ENCODE peak calls at places on chromosomes 4 and X, in ten cellular contexts. O is Peyer's patch, C is lung, W is AG04450, H is HCT116, S is upper lobe of right lung, J is cardiac muscle cell, Y is trophoblast cell, N is ovary, V is esophagus muscularis mucosa. M is an unnamed sample. For H3K9me3 and H3K27me3, the result is how much of the 10 kb centered on the place peaks cover.

GRCh38 chr4:16192631-16193483 is 33.4 kb downstream of the TAPT1 start:
- DNase-seq in O (no peak), C (no peak), W (no peak), H (no peak), S (no peak), J (no peak), Y (no peak), N (no peak), V (no peak), M (no peak)

GRCh38 chr4:169818063-169818679 is 60.4 kb upstream of the HPF1 start:
- DNase-seq in O (no peak), C (no peak), W (no peak), H (no peak), S (no peak), J (no peak), Y (no peak), N (no peak), V (no peak), M (no peak)

GRCh38 chrX:20567108-20567507 is 300.4 kb upstream of the RPS6KA3 start:
- DNase-seq in O (no peak), C (no peak), W (no peak), H (no peak), S (no peak), J (no peak), Y (no peak), N (no peak), V (no peak), M (no peak)

GRCh38 chr4:80006935-80007744 is 65.9 kb downstream of the ANTXR2 start:
- DNase-seq in O (no peak), C (no peak), W (peak), H (no peak), S (no peak), J (no peak), Y (no peak), N (no peak), V (no peak), M (no peak)

GRCh38 chr4:130257271-130257670 is 1161.3 kb downstream of the C4orf33 start:
- DNase-seq in O (no peak), C (no peak), W (no peak), H (no peak), S (no peak), J (no peak), Y (peak), N (no peak), V (no peak), M (no peak)

GRCh38 chrX:131081772-131082755 is 23.9 kb downstream of the ARHGAP36 start:
- DNase-seq in O (no peak), C (no peak), W (no peak), H (no peak), S (no peak), J (no peak), Y (no peak), N (no peak), V (no peak), M (no peak)

GRCh38 chr4:182139481-182139880 is 103.7 kb upstream of the TENM3 start:
- DNase-seq in O (no peak), C (no peak), W (no peak), H (no peak), S (no peak), J (no peak), Y (no peak), N (no peak), V (no peak), M (no peak)

GRCh38 chr4:146124023-146124680 is 51.4 kb upstream of the LSM6 start:
- DNase-seq in O (no peak), C (no peak), W (no peak), H (no peak), S (no peak), J (no peak), Y (no peak), N (no peak), V (peak), M (no peak)

GRCh38 chrX:109310031-109310430 is 171.9 kb downstream of the GUCY2F start:
- DNase-seq in O (no peak), C (no peak), W (no peak), H (no peak), S (no peak), J (no peak), Y (no peak), N (no peak), V (no peak), M (no peak)

GRCh38 chr4:33060873-33061542 is 2340.8 kb downstream of the PCDH7 start:
- DNase-seq in O (no peak), C (no peak), W (peak), H (peak), S (no peak), J (peak), Y (peak), N (no peak), V (no peak), M (peak)

GRCh38 chrX:72243472-72243871 is 4.6 kb upstream of the ERCC6L start:
- DNase-seq in O (no peak), C (no peak), W (no peak), H (no peak), S (no peak), J (no peak), Y (no peak), N (no peak), V (no peak), M (no peak)

GRCh38 chr4:164700471-164700870 is 53.5 kb upstream of the SMIM31 start:
- DNase-seq in O (no peak), C (no peak), W (no peak), H (peak), S (no peak), J (peak), Y (peak), N (no peak), V (no peak), M (peak)

GRCh38 chr4:3372933-3373465 is 68.8 kb upstream of the HGFAC start:
- DNase-seq in O (peak), C (peak), W (no peak), H (no peak), S (peak), J (no peak), Y (peak), N (no peak), V (no peak), M (no peak)

GRCh38 chr4:87505862-87506261 is 23.3 kb downstream of the SPARCL1 start:
- DNase-seq in O (no peak), C (no peak), W (no peak), H (no peak), S (no peak), J (no peak), Y (no peak), N (no peak), V (no peak), M (no peak)

GRCh38 chr4:176054942-176055341 is 10.7 kb upstream of the WDR17 start:
- DNase-seq in O (no peak), C (no peak), W (no peak), H (no peak), S (no peak), J (no peak), Y (no peak), N (no peak), V (no peak), M (no peak)

GRCh38 chr4:18938343-18939109 is 917.0 kb upstream of the LCORL start:
- DNase-seq in O (no peak), C (no peak), W (no peak), H (no peak), S (no peak), J (no peak), Y (no peak), N (no peak), V (no peak), M (no peak)

GRCh38 chr4:21474195-21474594 is 474.4 kb downstream of the KCNIP4 start:
- DNase-seq in O (no peak), C (no peak), W (no peak), H (no peak), S (no peak), J (no peak), Y (no peak), N (no peak), V (no peak), M (no peak)

GRCh38 chrX:143853488-143853887 is 30.4 kb upstream of the UBE2NL start:
- DNase-seq in O (no peak), C (no peak), W (no peak), H (no peak), S (no peak), J (no peak), Y (no peak), N (no peak), V (no peak), M (no peak)

GRCh38 chr4:144903953-144904711 is 193.9 kb downstream of the ANAPC10 start:
- DNase-seq in O (no peak), C (no peak), W (no peak), H (peak), S (no peak), J (no peak), Y (peak), N (no peak), V (no peak), M (no peak)

GRCh38 chrX:134423606-134424005 is 36.4 kb upstream of the HPRT1 start:
- DNase-seq in O (no peak), C (no peak), W (no peak), H (no peak), S (no peak), J (peak), Y (peak), N (no peak), V (no peak), M (no peak)

GRCh38 chr4:129148892-129149291 is 52.9 kb downstream of the C4orf33 start:
- DNase-seq in O (no peak), C (no peak), W (no peak), H (no peak), S (no peak), J (no peak), Y (no peak), N (no peak), V (no peak), M (no peak)
- H3K4me3 ChIP-seq in O (no peak), C (no peak), W (no peak), H (no peak), S (no peak), J (no peak), Y (no peak), N (no peak), V (no peak), M (no peak)

GRCh38 chr4:98386-98785 is 25.9 kb upstream of the ZNF718 start:
- DNase-seq in O (no peak), C (no peak), W (no peak), H (no peak), S (no peak), J (no peak), Y (peak), N (no peak), V (no peak), M (no peak)
- H3K9me3 ChIP-seq in O (under half), C (under half), W (half or more), H (under half), S (half or more), J (under half), Y (under half), N (under half), V (under half), M (under half)

DNA sequence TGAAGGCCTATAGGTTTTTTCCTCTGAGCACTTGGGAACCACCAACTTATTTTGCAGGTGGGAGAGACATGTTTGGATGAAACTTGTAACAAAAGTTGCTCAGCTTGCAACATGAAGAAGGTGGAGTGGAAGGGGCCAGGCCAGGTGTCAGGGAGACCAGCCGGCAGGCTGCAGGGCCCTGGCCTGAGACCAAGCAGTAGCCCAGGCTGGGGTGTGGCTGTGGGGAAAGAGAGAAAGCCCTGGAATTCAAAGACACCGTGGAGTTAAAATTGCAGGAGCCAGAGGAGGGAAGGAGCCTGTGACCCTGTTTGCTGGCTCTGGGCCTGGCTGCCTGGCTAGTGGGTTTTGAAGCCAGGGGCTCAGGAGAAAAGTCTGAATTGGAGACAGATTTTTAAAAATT is 43.4 kb downstream of the EFNB1 start:
- DNase-seq in O (no peak), C (no peak), W (no peak), H (no peak), S (no peak), J (no peak), Y (no peak), N (no peak), V (no peak), M (no peak)
- H3K27me3 ChIP-seq in O (under half), C (under half), W (under half), H (under half), S (under half), J (under half), Y (under half), N (under half), V (under half), M (under half)

DNA sequence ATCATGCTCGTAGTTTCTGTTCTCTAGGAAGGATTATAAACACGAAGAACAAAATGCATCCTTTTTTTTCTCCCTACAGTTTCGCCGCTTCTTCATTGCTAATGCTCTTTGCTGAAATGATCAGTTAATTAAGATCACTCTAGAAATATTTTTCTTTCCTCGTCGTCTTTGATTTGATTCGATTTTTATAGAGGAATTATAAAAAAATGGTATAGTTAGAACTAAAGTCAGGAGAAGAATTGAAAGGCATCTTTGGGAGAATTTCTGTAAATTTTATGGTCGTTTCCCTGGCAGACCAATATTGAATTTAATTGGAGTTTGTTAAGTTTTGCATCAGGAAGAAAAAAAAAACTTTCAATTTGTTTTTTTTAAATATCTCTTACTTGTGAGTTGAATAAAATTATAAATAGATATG is 1.1 kb upstream of the NKX3-2 start:
- DNase-seq in O (no peak), C (no peak), W (no peak), H (no peak), S (no peak), J (no peak), Y (no peak), N (no peak), V (no peak), M (no peak)
- H3K4me3 ChIP-seq in O (no peak), C (no peak), W (peak), H (peak), S (peak), J (peak), Y (no peak), N (peak), V (peak), M (peak)

DNA sequence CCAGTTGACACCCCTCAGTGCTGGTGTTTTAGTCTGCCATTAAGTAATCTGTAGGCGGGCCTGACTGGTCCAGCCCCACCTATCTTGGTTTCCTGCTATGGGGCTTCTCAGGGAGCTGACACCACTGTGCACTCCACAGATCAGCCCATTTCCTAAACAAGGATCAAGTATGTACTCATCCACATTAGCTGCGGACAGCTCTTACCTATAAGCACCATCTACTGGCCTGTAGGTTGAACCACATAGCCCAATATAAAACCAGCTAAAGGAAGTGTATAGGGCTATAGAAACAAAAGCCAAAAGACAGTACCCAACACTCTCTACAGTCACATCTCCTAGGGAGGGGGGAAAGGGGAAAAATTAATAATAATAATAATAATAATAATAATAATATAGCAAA is 353.5 kb upstream of the CXorf51B start:
- DNase-seq in O (no peak), C (no peak), W (no peak), H (no peak), S (no peak), J (no peak), Y (no peak), N (no peak), V (no peak), M (no peak)
- H3K9me3 ChIP-seq in O (under half), C (under half), W (under half), H (under half), S (under half), J (under half), Y (under half), N (under half), V (under half), M (under half)

DNA sequence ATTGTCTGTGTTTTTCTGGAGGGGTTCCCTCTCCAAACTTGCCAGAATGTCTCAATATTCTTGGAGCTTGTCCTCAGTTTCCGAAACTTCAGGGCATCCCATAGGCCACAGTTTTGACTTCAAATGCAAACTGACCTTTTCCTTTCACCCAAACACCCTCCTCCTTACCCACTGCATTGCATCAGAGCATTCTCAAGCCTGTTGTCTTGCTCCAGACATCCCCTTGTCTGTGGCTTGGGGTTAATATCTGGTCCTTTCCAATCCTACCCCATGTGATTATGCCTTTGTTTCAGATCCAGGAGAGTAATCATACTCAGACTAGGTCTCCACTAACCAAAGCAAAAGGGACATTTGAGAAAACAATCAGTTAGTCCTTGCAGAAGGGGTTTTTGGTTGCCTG is 130.4 kb downstream of the CHRDL1 start:
- DNase-seq in O (no peak), C (no peak), W (no peak), H (no peak), S (no peak), J (no peak), Y (no peak), N (no peak), V (no peak), M (no peak)
- H3K27me3 ChIP-seq in O (under half), C (under half), W (under half), H (under half), S (under half), J (under half), Y (under half), N (under half), V (under half), M (under half)

GRCh38 chrX:68685722-68686683 is 38.5 kb downstream of the STARD8 start:
- DNase-seq in O (no peak), C (peak), W (peak), H (no peak), S (peak), J (peak), Y (peak), N (peak), V (no peak), M (peak)
- H3K4me3 ChIP-seq in O (no peak), C (peak), W (peak), H (no peak), S (peak), J (peak), Y (peak), N (peak), V (peak), M (peak)

M was measured in MG63.